ENCODE peak calls at places on chromosomes 13 and 19, in five cellular contexts. One of them, this sample, is unnamed.

GRCh38 chr13:52812941-52813340 is 35.5 kb downstream of the PCDH8 start:
- DNase-seq in left cardiac atrium: no peak
- DNase-seq in GM12865: peak
- DNase-seq in body of pancreas: no peak
- DNase-seq in activated CD4-positive, alpha-beta T cell treated with anti-CD3 and anti-CD28 coated beads, Interleukin-2, amount 10 ng/mL, durations not matched to agents 7 days and 5 days: no peak
- DNase-seq in this sample: no peak

GRCh38 chr19:51258165-51258564 is 7.3 kb downstream of the SIGLECL1 start:
- DNase-seq in left cardiac atrium: no peak
- DNase-seq in GM12865: no peak
- DNase-seq in body of pancreas: no peak
- DNase-seq in activated CD4-positive, alpha-beta T cell treated with anti-CD3 and anti-CD28 coated beads, Interleukin-2, amount 10 ng/mL, durations not matched to agents 7 days and 5 days: peak
- DNase-seq in this sample: no peak

GRCh38 chr19:30593358-30593757 is 221.2 kb downstream of the ZNF536 start:
- DNase-seq in left cardiac atrium: no peak
- DNase-seq in GM12865: no peak
- DNase-seq in body of pancreas: no peak
- DNase-seq in activated CD4-positive, alpha-beta T cell treated with anti-CD3 and anti-CD28 coated beads, Interleukin-2, amount 10 ng/mL, durations not matched to agents 7 days and 5 days: no peak
- DNase-seq in this sample: no peak

GRCh38 chr13:99331881-99332293 is 24.7 kb upstream of the GPR183 start:
- DNase-seq in left cardiac atrium: no peak
- DNase-seq in GM12865: peak
- DNase-seq in body of pancreas: no peak
- DNase-seq in activated CD4-positive, alpha-beta T cell treated with anti-CD3 and anti-CD28 coated beads, Interleukin-2, amount 10 ng/mL, durations not matched to agents 7 days and 5 days: no peak
- DNase-seq in this sample: no peak

GRCh38 chr13:35978607-35979316 is 152.4 kb downstream of the DCLK1 start:
- DNase-seq in left cardiac atrium: no peak
- DNase-seq in GM12865: peak
- DNase-seq in body of pancreas: peak
- DNase-seq in activated CD4-positive, alpha-beta T cell treated with anti-CD3 and anti-CD28 coated beads, Interleukin-2, amount 10 ng/mL, durations not matched to agents 7 days and 5 days: peak
- DNase-seq in this sample: peak

GRCh38 chr13:27183561-27184147 is 12.0 kb upstream of the USP12 start:
- DNase-seq in left cardiac atrium: no peak
- DNase-seq in GM12865: no peak
- DNase-seq in body of pancreas: peak
- DNase-seq in activated CD4-positive, alpha-beta T cell treated with anti-CD3 and anti-CD28 coated beads, Interleukin-2, amount 10 ng/mL, durations not matched to agents 7 days and 5 days: no peak
- DNase-seq in this sample: no peak

GRCh38 chr19:45500918-45501729 is 2.9 kb downstream of the PPM1N start:
- DNase-seq in left cardiac atrium: no peak
- DNase-seq in GM12865: no peak
- DNase-seq in body of pancreas: no peak
- DNase-seq in activated CD4-positive, alpha-beta T cell treated with anti-CD3 and anti-CD28 coated beads, Interleukin-2, amount 10 ng/mL, durations not matched to agents 7 days and 5 days: no peak
- DNase-seq in this sample: no peak

GRCh38 chr19:15640294-15640903 is at the start of gene CYP4F3:
- DNase-seq in left cardiac atrium: peak
- DNase-seq in GM12865: no peak
- DNase-seq in body of pancreas: peak
- DNase-seq in activated CD4-positive, alpha-beta T cell treated with anti-CD3 and anti-CD28 coated beads, Interleukin-2, amount 10 ng/mL, durations not matched to agents 7 days and 5 days: no peak
- DNase-seq in this sample: peak

GRCh38 chr13:110758195-110758594 is 44.7 kb downstream of the ING1 start:
- DNase-seq in left cardiac atrium: no peak
- DNase-seq in GM12865: no peak
- DNase-seq in body of pancreas: no peak
- DNase-seq in activated CD4-positive, alpha-beta T cell treated with anti-CD3 and anti-CD28 coated beads, Interleukin-2, amount 10 ng/mL, durations not matched to agents 7 days and 5 days: no peak
- DNase-seq in this sample: no peak

GRCh38 chr19:11496391-11497163 is 9.1 kb downstream of the ZNF653 start:
- DNase-seq in left cardiac atrium: peak
- DNase-seq in GM12865: peak
- DNase-seq in body of pancreas: peak
- DNase-seq in activated CD4-positive, alpha-beta T cell treated with anti-CD3 and anti-CD28 coated beads, Interleukin-2, amount 10 ng/mL, durations not matched to agents 7 days and 5 days: peak
- DNase-seq in this sample: peak

GRCh38 chr19:53906211-53907192 is 2.6 kb upstream of the CACNG7 start:
- DNase-seq in left cardiac atrium: peak
- DNase-seq in GM12865: no peak
- DNase-seq in body of pancreas: peak
- DNase-seq in activated CD4-positive, alpha-beta T cell treated with anti-CD3 and anti-CD28 coated beads, Interleukin-2, amount 10 ng/mL, durations not matched to agents 7 days and 5 days: peak
- DNase-seq in this sample: peak

GRCh38 chr13:75365724-75366173 is 116.2 kb downstream of the TBC1D4 start:
- DNase-seq in left cardiac atrium: no peak
- DNase-seq in GM12865: peak
- DNase-seq in body of pancreas: no peak
- DNase-seq in activated CD4-positive, alpha-beta T cell treated with anti-CD3 and anti-CD28 coated beads, Interleukin-2, amount 10 ng/mL, durations not matched to agents 7 days and 5 days: peak
- DNase-seq in this sample: no peak

GRCh38 chr13:28347456-28348371 is 147.2 kb downstream of the FLT1 start:
- DNase-seq in left cardiac atrium: no peak
- DNase-seq in GM12865: no peak
- DNase-seq in body of pancreas: no peak
- DNase-seq in activated CD4-positive, alpha-beta T cell treated with anti-CD3 and anti-CD28 coated beads, Interleukin-2, amount 10 ng/mL, durations not matched to agents 7 days and 5 days: peak
- DNase-seq in this sample: no peak

GRCh38 chr19:2922987-2923386 is 21.8 kb downstream of the ZNF77 start:
- DNase-seq in left cardiac atrium: no peak
- DNase-seq in GM12865: no peak
- DNase-seq in body of pancreas: peak
- DNase-seq in activated CD4-positive, alpha-beta T cell treated with anti-CD3 and anti-CD28 coated beads, Interleukin-2, amount 10 ng/mL, durations not matched to agents 7 days and 5 days: no peak
- DNase-seq in this sample: peak

GRCh38 chr19:51359294-51359693 is 6.9 kb downstream of the ETFB start:
- DNase-seq in left cardiac atrium: peak
- DNase-seq in GM12865: no peak
- DNase-seq in body of pancreas: no peak
- DNase-seq in activated CD4-positive, alpha-beta T cell treated with anti-CD3 and anti-CD28 coated beads, Interleukin-2, amount 10 ng/mL, durations not matched to agents 7 days and 5 days: no peak
- DNase-seq in this sample: no peak

GRCh38 chr19:31515931-31516330 is 166.7 kb upstream of the TSHZ3 start:
- DNase-seq in left cardiac atrium: no peak
- DNase-seq in GM12865: no peak
- DNase-seq in body of pancreas: no peak
- DNase-seq in activated CD4-positive, alpha-beta T cell treated with anti-CD3 and anti-CD28 coated beads, Interleukin-2, amount 10 ng/mL, durations not matched to agents 7 days and 5 days: no peak
- DNase-seq in this sample: no peak

GRCh38 chr19:28010656-28011055 is 1202.3 kb downstream of the UQCRFS1 start:
- DNase-seq in left cardiac atrium: no peak
- DNase-seq in GM12865: no peak
- DNase-seq in body of pancreas: peak
- DNase-seq in activated CD4-positive, alpha-beta T cell treated with anti-CD3 and anti-CD28 coated beads, Interleukin-2, amount 10 ng/mL, durations not matched to agents 7 days and 5 days: no peak
- DNase-seq in this sample: no peak

GRCh38 chr19:18648971-18649310 is 12.1 kb downstream of the KLHL26 start:
- DNase-seq in left cardiac atrium: peak
- DNase-seq in GM12865: no peak
- DNase-seq in body of pancreas: no peak
- DNase-seq in activated CD4-positive, alpha-beta T cell treated with anti-CD3 and anti-CD28 coated beads, Interleukin-2, amount 10 ng/mL, durations not matched to agents 7 days and 5 days: no peak
- DNase-seq in this sample: no peak

GRCh38 chr19:51501594-51502263 is at the start of gene SIGLEC12:
- DNase-seq in left cardiac atrium: no peak
- DNase-seq in GM12865: peak
- DNase-seq in body of pancreas: no peak
- DNase-seq in activated CD4-positive, alpha-beta T cell treated with anti-CD3 and anti-CD28 coated beads, Interleukin-2, amount 10 ng/mL, durations not matched to agents 7 days and 5 days: peak
- DNase-seq in this sample: no peak

GRCh38 chr19:14006766-14007562 is 844 bp upstream of the RFX1 start:
- DNase-seq in left cardiac atrium: peak
- DNase-seq in GM12865: no peak
- DNase-seq in body of pancreas: peak
- DNase-seq in activated CD4-positive, alpha-beta T cell treated with anti-CD3 and anti-CD28 coated beads, Interleukin-2, amount 10 ng/mL, durations not matched to agents 7 days and 5 days: no peak
- DNase-seq in this sample: peak

GRCh38 chr13:104389722-104390121 is 1323.5 kb upstream of the SLC10A2 start:
- DNase-seq in left cardiac atrium: no peak
- DNase-seq in GM12865: no peak
- DNase-seq in body of pancreas: no peak
- DNase-seq in activated CD4-positive, alpha-beta T cell treated with anti-CD3 and anti-CD28 coated beads, Interleukin-2, amount 10 ng/mL, durations not matched to agents 7 days and 5 days: no peak
- DNase-seq in this sample: no peak

GRCh38 chr13:33009019-33009418 is 7.2 kb upstream of the KL start:
- DNase-seq in left cardiac atrium: no peak
- DNase-seq in GM12865: no peak
- DNase-seq in body of pancreas: no peak
- DNase-seq in activated CD4-positive, alpha-beta T cell treated with anti-CD3 and anti-CD28 coated beads, Interleukin-2, amount 10 ng/mL, durations not matched to agents 7 days and 5 days: no peak
- DNase-seq in this sample: no peak

GRCh38 chr13:89977203-89977602 is 1370.3 kb upstream of the MIR17HG start:
- DNase-seq in left cardiac atrium: no peak
- DNase-seq in GM12865: no peak
- DNase-seq in body of pancreas: no peak
- DNase-seq in activated CD4-positive, alpha-beta T cell treated with anti-CD3 and anti-CD28 coated beads, Interleukin-2, amount 10 ng/mL, durations not matched to agents 7 days and 5 days: no peak
- DNase-seq in this sample: no peak